ENCODE peak calls at places on chromosome 17, in six cellular contexts. S, V, U, I, K and X are unnamed samples.

GRCh38 chr17:81513669-81514484 is 1.3 kb upstream of the ACTG1 start:
- DNase-seq in S (peak; percentile 38), V (peak; percentile 75), U (no peak), I (peak; percentile 86), K (peak; percentile 86), X (peak; percentile 72)

GRCh38 chr17:14559220-14559619 is 258.3 kb downstream of the HS3ST3B1 start:
- DNase-seq in S (no peak), V (no peak), U (no peak), I (no peak), K (no peak), X (no peak)

GRCh38 chr17:13575922-13576419 is 25.8 kb downstream of the HS3ST3A1 start:
- DNase-seq in S (no peak), V (no peak), U (no peak), I (no peak), K (no peak), X (peak; percentile 40)

GRCh38 chr17:59521465-59522126 is 43.8 kb upstream of the DHX40 start:
- DNase-seq in S (peak; percentile 52), V (peak; percentile 76), U (peak; percentile 45), I (no peak), K (peak; percentile 63), X (peak; percentile 67)

GRCh38 chr17:72165202-72165972 is 44.6 kb downstream of the SOX9 start:
- DNase-seq in S (no peak), V (no peak), U (no peak), I (no peak), K (no peak), X (no peak)

GRCh38 chr17:81432873-81433451 is 37.7 kb downstream of the BAHCC1 start:
- DNase-seq in S (no peak), V (no peak), U (no peak), I (peak; percentile 79), K (no peak), X (no peak)

GRCh38 chr17:49962599-49963276 is 6.3 kb upstream of the DLX4 start:
- DNase-seq in S (no peak), V (no peak), U (no peak), I (no peak), K (no peak), X (no peak)

GRCh38 chr17:82003411-82004381 is 19.0 kb downstream of the CENPX start:
- DNase-seq in S (no peak), V (peak; percentile 94), U (no peak), I (no peak), K (peak; percentile 87), X (peak; percentile 95)

GRCh38 chr17:45318561-45319230 is 1.9 kb upstream of the MAP3K14 start:
- DNase-seq in S (no peak), V (no peak), U (no peak), I (no peak), K (no peak), X (no peak)

GRCh38 chr17:29214215-29215146 is 32.2 kb upstream of the CRYBA1 start:
- DNase-seq in S (no peak), V (no peak), U (no peak), I (no peak), K (no peak), X (no peak)

GRCh38 chr17:10992097-10992496 is 154.2 kb upstream of the PIRT start:
- DNase-seq in S (no peak), V (no peak), U (no peak), I (no peak), K (no peak), X (no peak)

GRCh38 chr17:77503916-77504651 is 363.3 kb downstream of the SEC14L1 start:
- DNase-seq in S (no peak), V (no peak), U (no peak), I (peak; percentile 45), K (peak; percentile 29), X (no peak)